ENCODE peak calls at places on chromosomes 3 and 15, in six cellular contexts. K, J, I, E, H and T are unnamed samples.

GRCh38 chr3:132034486-132035464 is at the start of gene CPNE4:
- DNase-seq in E (peak; percentile 85), H (peak; percentile 84), K (peak; percentile 62), J (peak; percentile 79), I (peak; percentile 71), T (peak; percentile 45)

GRCh38 chr3:159232966-159233365 is 431.1 kb downstream of the MFSD1 start:
- DNase-seq in I (no peak), E (no peak), K (no peak), H (no peak), J (no peak), T (no peak)

GRCh38 chr3:3110299-3110630 is at the start of gene IL5RA:
- DNase-seq in K (peak; percentile 35), I (no peak), J (no peak), H (no peak), E (no peak), T (no peak)

GRCh38 chr15:42736178-42736792 is 643 bp downstream of the CDAN1 start:
- DNase-seq in H (no peak), J (no peak), E (peak; percentile 46), K (peak; percentile 21), I (no peak), T (no peak)

GRCh38 chr3:159632847-159633246 is 355.8 kb upstream of the IL12A start:
- DNase-seq in I (no peak), E (no peak), H (no peak), J (no peak), K (no peak), T (no peak)

GRCh38 chr3:66490214-66490613 is 10.6 kb downstream of the LRIG1 start:
- DNase-seq in H (peak; percentile 33), E (no peak), I (no peak), K (peak; percentile 75), J (peak; percentile 48), T (no peak)

GRCh38 chr3:108420926-108421325 is 89.5 kb downstream of the MYH15 start:
- DNase-seq in K (no peak), E (no peak), I (no peak), H (no peak), J (no peak), T (peak; percentile 96)

GRCh38 chr3:62587579-62588031 is 214.3 kb upstream of the FEZF2 start:
- DNase-seq in H (no peak), K (no peak), J (no peak), I (peak; percentile 63), E (no peak), T (peak; percentile 88)

GRCh38 chr15:29141908-29142747 is 127.5 kb downstream of the NSMCE3 start:
- DNase-seq in J (no peak), H (no peak), I (no peak), E (no peak), K (peak; percentile 44), T (peak; percentile 59)

GRCh38 chr15:80887148-80887547 is 102.5 kb downstream of the MESD start:
- DNase-seq in E (no peak), K (no peak), J (no peak), H (no peak), I (no peak), T (no peak)

GRCh38 chr15:67107014-67107812 is 41.8 kb downstream of the SMAD3 start:
- DNase-seq in E (no peak), K (peak; percentile 40), H (no peak), J (no peak), I (peak; percentile 95), T (peak; percentile 97)

GRCh38 chr15:29799859-29800258 is 22.4 kb downstream of the TJP1 start:
- DNase-seq in K (no peak), H (no peak), I (no peak), E (no peak), J (no peak), T (no peak)

GRCh38 chr3:50502225-50502583 is 1.2 kb downstream of the CACNA2D2 start:
- DNase-seq in I (no peak), H (no peak), J (no peak), E (no peak), K (no peak), T (no peak)

GRCh38 chr15:41013698-41014414 is 60.6 kb downstream of the CHAC1 start:
- DNase-seq in H (peak; percentile 49), K (peak; percentile 57), E (no peak), J (no peak), I (no peak), T (no peak)

GRCh38 chr15:33430564-33430963 is 119.8 kb downstream of the RYR3 start:
- DNase-seq in H (no peak), J (no peak), E (no peak), I (no peak), K (no peak), T (no peak)

GRCh38 chr15:98881526-98882517 is 125.8 kb downstream of the PGPEP1L start:
- DNase-seq in I (no peak), K (peak; percentile 69), E (no peak), J (peak; percentile 22), H (peak; percentile 68), T (no peak)

GRCh38 chr3:61771976-61772375 is 210.6 kb downstream of the PTPRG start:
- DNase-seq in E (no peak), K (no peak), H (no peak), J (no peak), I (no peak), T (no peak)

GRCh38 chr3:72137865-72138861 is 353.2 kb upstream of the PROK2 start:
- DNase-seq in E (no peak), H (no peak), I (no peak), K (peak; percentile 50), J (no peak), T (no peak)

GRCh38 chr15:57485869-57486268 is 105.8 kb upstream of the MYZAP start:
- DNase-seq in J (no peak), H (no peak), E (no peak), I (peak; percentile 85), K (no peak), T (peak; percentile 89)

GRCh38 chr15:58690703-58691102 is 58.8 kb downstream of the ADAM10 start:
- DNase-seq in E (no peak), H (no peak), I (no peak), K (peak; percentile 8), J (no peak), T (no peak)

GRCh38 chr15:66855039-66855438 is 153.0 kb downstream of the SMAD6 start:
- DNase-seq in H (no peak), J (no peak), K (no peak), E (no peak), I (no peak), T (no peak)

GRCh38 chr3:146505496-146505895 is 36.1 kb upstream of the PLSCR2 start:
- DNase-seq in J (no peak), E (no peak), K (no peak), I (no peak), H (no peak), T (no peak)

GRCh38 chr3:158789592-158789991 is 12.3 kb upstream of the MFSD1 start:
- DNase-seq in K (peak; percentile 14), H (peak; percentile 71), E (no peak), J (no peak), I (peak; percentile 42), T (no peak)

GRCh38 chr3:135055449-135055848 is 260.4 kb downstream of the EPHB1 start:
- DNase-seq in E (no peak), J (no peak), K (no peak), H (no peak), I (no peak), T (no peak)

GRCh38 chr15:81235781-81236507 is 39.3 kb downstream of the IL16 start:
- DNase-seq in J (peak; percentile 24), K (no peak), H (peak; percentile 33), I (peak; percentile 6), E (no peak), T (peak; percentile 19)

GRCh38 chr3:18302517-18302916 is 122.6 kb downstream of the SATB1 start:
- DNase-seq in H (no peak), K (no peak), J (no peak), I (no peak), E (no peak), T (peak; percentile 58)

GRCh38 chr3:50370594-50370993 is 11.3 kb upstream of the TMEM115 start:
- DNase-seq in K (no peak), E (no peak), J (no peak), H (peak; percentile 46), I (no peak), T (no peak)

GRCh38 chr15:38002883-38003477 is 68.5 kb downstream of the TMCO5A start:
- DNase-seq in J (peak; percentile 32), E (peak; percentile 26), H (peak; percentile 21), I (peak; percentile 14), K (peak; percentile 84), T (peak; percentile 62)

GRCh38 chr15:38038659-38039442 is 104.4 kb downstream of the TMCO5A start:
- DNase-seq in I (peak; percentile 25), J (no peak), K (no peak), E (no peak), H (no peak), T (peak; percentile 74)

GRCh38 chr3:52233108-52233591 is 5.8 kb downstream of the TWF2 start:
- DNase-seq in J (no peak), I (no peak), H (no peak), E (no peak), K (no peak), T (no peak)

GRCh38 chr3:114572364-114573062 is 278.7 kb downstream of the TIGIT start:
- DNase-seq in J (no peak), H (no peak), I (no peak), E (no peak), K (no peak), T (no peak)

GRCh38 chr3:32419766-32420137 is 28.1 kb downstream of the CMTM7 start:
- DNase-seq in J (no peak), H (peak; percentile 58), E (no peak), K (no peak), I (no peak), T (no peak)

GRCh38 chr15:52360229-52361203 is 64.9 kb upstream of the MYO5C start:
- DNase-seq in H (no peak), I (no peak), E (no peak), K (no peak), J (no peak), T (no peak)

GRCh38 chr3:127682576-127682975 is 9.8 kb downstream of the ABTB1 start:
- DNase-seq in E (no peak), J (no peak), I (no peak), H (no peak), K (no peak), T (no peak)